ENCODE peak calls at places on chromosomes 7 and 10, in eight cellular contexts. H is upper lobe of right lung, S is H9, K is osteocyte, D is mammary epithelial cell, J is ovary, T is coronary artery, P is Panc1. I is an unnamed sample.

GRCh38 chr10:23702977-23703414 is 264.1 kb downstream of the OTUD1 start:
- DNase-seq in H (peak; percentile 64), S (peak; percentile 90), K (no peak), D (peak; percentile 47), J (peak; percentile 30), T (no peak), P (peak; percentile 24), I (no peak)

GRCh38 chr7:157694389-157694665 is 357.5 kb downstream of the DNAJB6 start:
- DNase-seq in H (no peak), S (no peak), K (peak; percentile 46), D (no peak), J (no peak), T (peak; percentile 62), P (no peak), I (peak; percentile 40)

GRCh38 chr10:17464545-17464944 is 10.2 kb upstream of the ST8SIA6 start:
- DNase-seq in H (no peak), S (no peak), K (no peak), D (no peak), J (no peak), T (no peak), P (no peak), I (no peak)

GRCh38 chr7:41652265-41652664 is 50.6 kb downstream of the INHBA start:
- DNase-seq in H (no peak), S (no peak), K (no peak), D (no peak), J (no peak), T (no peak), P (no peak), I (no peak)

GRCh38 chr10:14787938-14788337 is 13.2 kb upstream of the FAM107B start:
- DNase-seq in H (no peak), S (no peak), K (no peak), D (no peak), J (no peak), T (no peak), P (no peak), I (no peak)

GRCh38 chr10:15744217-15744865 is 24.6 kb upstream of the ITGA8 start:
- DNase-seq in H (no peak), S (peak; percentile 67), K (peak; percentile 69), D (peak; percentile 25), J (peak; percentile 43), T (no peak), P (peak; percentile 13), I (no peak)

GRCh38 chr10:6279540-6280267 is 77.0 kb downstream of the PFKFB3 start:
- DNase-seq in H (no peak), S (peak; percentile 68), K (no peak), D (no peak), J (no peak), T (no peak), P (no peak), I (no peak)

GRCh38 chr7:25663877-25664276 is 435.6 kb upstream of the NPVF start:
- DNase-seq in H (no peak), S (no peak), K (no peak), D (no peak), J (no peak), T (no peak), P (no peak), I (no peak)

GRCh38 chr7:71710442-71710841 is 578.5 kb downstream of the GALNT17 start:
- DNase-seq in H (no peak), S (no peak), K (no peak), D (no peak), J (no peak), T (no peak), P (no peak), I (no peak)

GRCh38 chr10:132878730-132879407 is 63.5 kb downstream of the CFAP46 start:
- DNase-seq in H (peak; percentile 58), S (peak; percentile 24), K (peak; percentile 77), D (no peak), J (peak; percentile 4), T (no peak), P (no peak), I (peak; percentile 86)

GRCh38 chr10:124050021-124051015 is 43.1 kb downstream of the CHST15 start:
- DNase-seq in H (no peak), S (no peak), K (no peak), D (no peak), J (no peak), T (no peak), P (no peak), I (peak; percentile 68)

GRCh38 chr7:133436014-133436428 is 183.1 kb downstream of the EXOC4 start:
- DNase-seq in H (no peak), S (no peak), K (no peak), D (peak; percentile 75), J (no peak), T (no peak), P (no peak), I (no peak)

GRCh38 chr7:44273681-44274622 is 51.4 kb downstream of the CAMK2B start:
- DNase-seq in H (peak; percentile 48), S (no peak), K (no peak), D (no peak), J (no peak), T (no peak), P (no peak), I (peak; percentile 52)

GRCh38 chr10:58700576-58700975 is 187.9 kb downstream of the BICC1 start:
- DNase-seq in H (no peak), S (no peak), K (no peak), D (no peak), J (no peak), T (no peak), P (no peak), I (no peak)

GRCh38 chr10:69807696-69808095 is 6.0 kb downstream of the COL13A1 start:
- DNase-seq in H (no peak), S (no peak), K (no peak), D (peak; percentile 43), J (no peak), T (no peak), P (no peak), I (no peak)

GRCh38 chr10:110919971-110920881 is 822 bp downstream of the SHOC2 start:
- DNase-seq in H (peak; percentile 75), S (peak; percentile 43), K (no peak), D (peak; percentile 61), J (peak; percentile 47), T (peak; percentile 78), P (no peak), I (peak; percentile 68)

GRCh38 chr7:46833186-46833585 is 748.7 kb downstream of the TNS3 start:
- DNase-seq in H (no peak), S (no peak), K (no peak), D (no peak), J (no peak), T (no peak), P (no peak), I (no peak)

GRCh38 chr10:128254486-128254885 is 128.3 kb upstream of the MKI67 start:
- DNase-seq in H (no peak), S (no peak), K (peak; percentile 11), D (peak; percentile 15), J (no peak), T (no peak), P (no peak), I (no peak)

GRCh38 chr7:142883145-142883544 is 2.4 kb downstream of the TRPV6 start:
- DNase-seq in H (peak; percentile 9), S (peak; percentile 7), K (peak; percentile 48), D (no peak), J (no peak), T (peak; percentile 49), P (no peak), I (no peak)

GRCh38 chr10:79424221-79425073 is 21.0 kb downstream of the ZCCHC24 start:
- DNase-seq in H (peak; percentile 79), S (no peak), K (no peak), D (no peak), J (peak; percentile 75), T (no peak), P (no peak), I (peak; percentile 61)

DNA sequence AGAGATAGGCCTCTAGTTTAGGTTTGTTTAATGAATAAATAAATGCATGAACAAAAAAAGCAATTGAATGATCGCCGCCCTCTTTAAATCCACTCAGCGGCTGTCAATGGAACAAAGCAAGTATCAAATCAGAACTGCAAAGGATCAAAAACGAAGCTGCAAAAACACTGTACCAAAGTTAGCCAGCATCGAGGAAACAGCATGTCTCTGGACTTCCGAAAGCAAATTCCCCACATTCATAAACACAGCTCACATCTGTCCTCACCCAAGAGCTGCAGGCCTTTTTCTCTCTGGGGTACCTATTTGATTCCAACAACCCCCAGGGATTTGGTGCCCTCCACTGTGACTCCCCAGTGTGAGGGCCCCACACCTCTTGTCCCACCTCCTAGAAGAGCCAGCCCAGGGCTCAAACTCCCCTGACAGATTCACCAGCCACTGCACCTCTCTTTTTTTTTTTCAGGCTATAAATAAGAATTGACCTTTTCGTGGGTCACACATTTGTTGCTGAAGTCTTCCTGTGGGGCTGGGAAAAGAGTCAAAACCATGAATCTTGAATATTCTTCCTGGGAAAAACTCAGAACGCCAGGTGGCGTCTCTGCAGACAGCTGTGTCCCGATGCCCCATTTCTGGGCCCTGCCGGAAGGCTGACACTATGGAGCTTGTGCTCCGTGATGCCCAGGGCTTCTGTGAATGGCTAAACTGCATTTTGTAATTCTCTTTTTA is 51.8 kb downstream of the HSPA12A start:
- DNase-seq in H (no peak), S (peak; percentile 55), K (no peak), D (no peak), J (peak; percentile 76), T (no peak), P (no peak), I (no peak)
- TF ChIP-seq CTCF in H (peak; percentile 18), S (peak; percentile 69), K (peak; percentile 61), D (no peak), J (peak; percentile 59), T (peak; percentile 18), P (peak; percentile 64), I (peak; percentile 79)

DNA sequence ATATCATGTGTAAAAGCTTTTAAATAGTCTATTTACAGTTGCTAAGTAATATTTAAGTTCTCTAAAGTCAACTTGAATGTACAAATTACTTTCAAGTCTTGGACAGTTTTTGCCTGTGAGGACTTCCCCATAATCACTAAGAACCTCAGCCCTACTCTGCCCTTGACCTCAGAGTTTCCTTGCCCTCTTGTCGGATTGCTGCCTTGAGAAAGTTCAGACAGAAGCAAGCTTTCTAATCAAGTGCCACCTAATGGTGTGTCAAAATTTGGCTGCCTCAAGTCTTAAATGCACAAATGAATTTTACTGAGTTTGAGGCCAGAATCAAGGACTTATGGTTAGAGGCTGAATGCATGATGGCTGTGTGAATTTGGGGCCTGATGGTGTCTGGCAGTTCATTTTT is 88.3 kb upstream of the KAT6B start:
- DNase-seq in H (no peak), S (no peak), K (no peak), D (no peak), J (no peak), T (no peak), P (no peak), I (no peak)
- TF ChIP-seq CTCF in H (no peak), S (no peak), K (no peak), D (no peak), J (no peak), T (no peak), P (no peak), I (no peak)

GRCh38 chr7:158959021-158959717 is 102.8 kb downstream of the DYNC2I1 start:
- DNase-seq in H (no peak), S (no peak), K (no peak), D (no peak), J (no peak), T (no peak), P (no peak), I (no peak)
- TF ChIP-seq CTCF in H (no peak), S (no peak), K (no peak), D (no peak), J (no peak), T (no peak), P (no peak), I (no peak)

DNA sequence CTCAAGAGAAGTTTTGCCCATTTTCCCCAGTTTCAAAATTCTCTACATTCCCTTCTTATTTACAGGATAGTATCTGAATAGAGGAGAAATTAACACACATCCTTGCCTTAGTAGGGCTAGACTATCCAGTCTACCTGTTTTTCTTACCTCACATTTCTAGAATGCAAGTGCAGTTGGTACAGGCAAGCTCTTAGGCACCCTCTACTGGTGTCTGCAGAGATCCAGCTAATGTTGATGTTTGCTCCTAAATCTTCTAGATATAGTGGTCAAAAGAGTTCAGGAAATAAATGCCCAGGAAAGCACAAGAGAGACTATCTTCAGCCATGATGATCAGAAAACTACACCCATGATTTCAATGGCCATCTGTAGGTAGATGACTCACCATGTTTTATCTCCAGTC is 205.3 kb downstream of the HTR7 start:
- DNase-seq in H (no peak), S (no peak), K (no peak), D (peak; percentile 37), J (no peak), T (no peak), P (no peak), I (no peak)
- TF ChIP-seq CTCF in H (peak; percentile 19), S (peak; percentile 66), K (peak; percentile 45), D (peak; percentile 73), J (no peak), T (no peak), P (peak; percentile 44), I (peak; percentile 68)